ENCODE peak calls at places on chromosomes 3 and 15, in eight cellular contexts. R, L, F, M, W, S, G and C are unnamed samples.

GRCh38 chr15:66797921-66798320 is 95.9 kb downstream of the SMAD6 start:
- DNase-seq in S (no peak), W (no peak), F (no peak), L (no peak), R (no peak), G (no peak), M (no peak), C (no peak)

GRCh38 chr15:65223996-65224395 is 12.7 kb upstream of the CILP start:
- DNase-seq in F (no peak), M (no peak), W (no peak), R (no peak), G (no peak), L (no peak), S (no peak), C (no peak)

GRCh38 chr3:162073422-162073821 is 576.8 kb downstream of the OTOL1 start:
- DNase-seq in M (no peak), R (no peak), W (no peak), L (no peak), G (no peak), S (no peak), F (no peak), C (no peak)

GRCh38 chr3:193863657-193864323 is 270.8 kb downstream of the OPA1 start:
- DNase-seq in L (no peak), W (no peak), G (no peak), F (no peak), S (no peak), R (no peak), M (no peak), C (no peak)

GRCh38 chr3:171309906-171310359 is 150.3 kb downstream of the TNIK start:
- DNase-seq in M (no peak), S (no peak), W (no peak), G (no peak), F (no peak), L (no peak), R (no peak), C (no peak)

GRCh38 chr15:42444415-42445063 is 46.4 kb downstream of the ZNF106 start:
- DNase-seq in M (no peak), L (no peak), F (no peak), R (no peak), G (no peak), S (no peak), W (no peak), C (no peak)

GRCh38 chr15:78049691-78050440 is 27.6 kb downstream of the TBC1D2B start:
- DNase-seq in G (no peak), F (no peak), L (no peak), M (peak; percentile 76), W (peak; percentile 74), S (no peak), R (peak; percentile 96), C (no peak)

GRCh38 chr3:45095916-45096526 is 50.2 kb downstream of the CDCP1 start:
- DNase-seq in F (no peak), W (no peak), R (no peak), L (no peak), M (no peak), S (no peak), G (no peak), C (no peak)

GRCh38 chr15:73751481-73751880 is 1.7 kb downstream of the INSYN1 start:
- DNase-seq in L (no peak), G (no peak), R (no peak), W (no peak), S (no peak), M (no peak), F (no peak), C (no peak)

GRCh38 chr3:112381673-112382542 is 49.0 kb downstream of the CD200 start:
- DNase-seq in S (no peak), L (no peak), W (no peak), G (no peak), R (no peak), M (no peak), F (no peak), C (no peak)

GRCh38 chr3:56783644-56784451 is 17.9 kb downstream of the ARHGEF3 start:
- DNase-seq in S (peak; percentile 72), L (no peak), M (peak; percentile 23), F (peak; percentile 61), W (peak; percentile 73), G (no peak), R (no peak), C (no peak)

GRCh38 chr3:43369404-43370345 is 83.3 kb downstream of the SNRK start:
- DNase-seq in G (no peak), R (no peak), L (no peak), S (no peak), W (no peak), M (no peak), F (no peak), C (no peak)

GRCh38 chr15:73870700-73871408 is 2.5 kb upstream of the TBC1D21 start:
- DNase-seq in F (no peak), S (peak; percentile 48), G (no peak), W (no peak), L (no peak), R (no peak), M (no peak), C (no peak)

GRCh38 chr15:70264014-70264492 is 166.3 kb upstream of the TLE3 start:
- DNase-seq in M (peak; percentile 15), G (no peak), F (no peak), W (no peak), R (peak; percentile 30), S (no peak), L (no peak), C (peak; percentile 66)

GRCh38 chr3:141105828-141106628 is 54.9 kb downstream of the SPSB4 start:
- DNase-seq in L (peak; percentile 55), F (peak; percentile 45), W (peak; percentile 52), R (no peak), M (peak; percentile 59), S (peak; percentile 84), G (peak; percentile 89), C (peak; percentile 52)

GRCh38 chr3:34066328-34066727 is 267.9 kb downstream of the PDCD6IP start:
- DNase-seq in M (no peak), G (no peak), F (no peak), W (no peak), R (no peak), S (no peak), L (no peak), C (no peak)

GRCh38 chr15:70262171-70262570 is 164.5 kb upstream of the TLE3 start:
- DNase-seq in F (no peak), R (no peak), S (no peak), W (no peak), G (no peak), M (no peak), L (no peak), C (no peak)

GRCh38 chr15:80173022-80173759 is 20.4 kb downstream of the FAH start:
- DNase-seq in R (peak; percentile 16), G (peak; percentile 63), L (no peak), F (peak; percentile 45), M (peak; percentile 50), S (peak; percentile 70), W (peak; percentile 76), C (no peak)

GRCh38 chr3:98540346-98540745 is 8.6 kb downstream of the GPR15 start:
- DNase-seq in S (no peak), M (no peak), G (no peak), F (no peak), W (no peak), L (no peak), R (no peak), C (no peak)

GRCh38 chr3:52986938-52987337 is 58.9 kb downstream of the SFMBT1 start:
- DNase-seq in S (no peak), F (no peak), W (no peak), R (no peak), M (no peak), L (no peak), G (no peak), C (no peak)

GRCh38 chr15:79194386-79194785 is 88.1 kb upstream of the ANKRD34C start:
- DNase-seq in M (no peak), R (no peak), G (no peak), F (no peak), S (no peak), L (no peak), W (no peak), C (no peak)

GRCh38 chr3:195181781-195182469 is 89.0 kb downstream of the XXYLT1 start:
- DNase-seq in S (no peak), M (no peak), F (no peak), R (no peak), L (no peak), W (peak; percentile 15), G (no peak), C (no peak)

GRCh38 chr3:10547841-10548783 is 42.7 kb upstream of the ATP2B2 start:
- DNase-seq in M (no peak), S (no peak), R (no peak), G (no peak), F (no peak), W (no peak), L (no peak), C (no peak)

GRCh38 chr3:144687862-144688261 is 716.2 kb downstream of the DIPK2A start:
- DNase-seq in W (no peak), S (no peak), M (no peak), L (no peak), G (no peak), F (no peak), R (no peak), C (no peak)

GRCh38 chr15:31311735-31312134 is 14.9 kb upstream of the KLF13 start:
- DNase-seq in F (no peak), G (no peak), L (no peak), S (no peak), W (no peak), R (no peak), M (no peak), C (no peak)

GRCh38 chr3:108222813-108223307 is 636 bp upstream of the IFT57 start:
- DNase-seq in F (no peak), R (no peak), S (no peak), M (no peak), G (no peak), W (no peak), L (no peak), C (no peak)

GRCh38 chr3:83894223-83894622 is 1064.6 kb upstream of the CADM2 start:
- DNase-seq in S (no peak), R (no peak), L (no peak), F (no peak), M (no peak), W (no peak), G (no peak), C (no peak)

GRCh38 chr3:177089120-177089519 is 108.2 kb downstream of the TBL1XR1 start:
- DNase-seq in M (no peak), G (no peak), S (no peak), W (no peak), R (no peak), L (no peak), F (no peak), C (no peak)

GRCh38 chr15:56817266-56817665 is 84.0 kb upstream of the ZNF280D start:
- DNase-seq in R (no peak), M (no peak), L (no peak), G (no peak), W (no peak), F (no peak), S (no peak), C (no peak)

GRCh38 chr3:169668081-169668956 is 4.8 kb upstream of the MECOM start:
- DNase-seq in G (peak; percentile 55), W (no peak), F (no peak), L (no peak), M (no peak), S (no peak), R (no peak), C (peak; percentile 72)

GRCh38 chr15:100727291-100727851 is 125.0 kb downstream of the ASB7 start:
- DNase-seq in M (no peak), W (no peak), F (no peak), G (no peak), L (no peak), S (peak; percentile 18), R (no peak), C (no peak)

GRCh38 chr3:152834354-152835310 is at the start of gene P2RY1:
- DNase-seq in L (peak; percentile 24), W (peak; percentile 38), S (peak; percentile 65), R (peak; percentile 7), M (peak; percentile 62), F (no peak), G (peak; percentile 61), C (peak; percentile 75)

GRCh38 chr15:50825946-50826345 is 60.4 kb upstream of the SPPL2A start:
- DNase-seq in S (no peak), R (no peak), L (no peak), G (no peak), M (no peak), F (no peak), W (no peak), C (no peak)

GRCh38 chr3:64291956-64292355 is 66.7 kb upstream of the PRICKLE2 start:
- DNase-seq in F (no peak), M (no peak), R (no peak), L (no peak), G (no peak), W (no peak), S (peak; percentile 11), C (no peak)